ENCODE peak calls at places on chromosomes 3 and 15, in four cellular contexts. X, I, O and B are unnamed samples.

GRCh38 chr15:89119489-89120478 is 31.5 kb downstream of the ABHD2 start:
- DNase-seq in O (no peak), I (no peak), X (no peak), B (no peak)

GRCh38 chr3:98900265-98901031 is 1.0 kb downstream of the DCBLD2 start:
- DNase-seq in I (no peak), O (no peak), X (no peak), B (no peak)

GRCh38 chr15:95018888-95019545 is 787.7 kb downstream of the MCTP2 start:
- DNase-seq in O (no peak), I (no peak), X (no peak), B (no peak)

GRCh38 chr15:47565986-47566385 is 151.3 kb upstream of the SEMA6D start:
- DNase-seq in O (no peak), I (no peak), X (no peak), B (no peak)

GRCh38 chr3:73070675-73071575 is 9.5 kb downstream of the EBLN2 start:
- DNase-seq in X (no peak), O (no peak), I (no peak), B (no peak)

GRCh38 chr3:49244589-49245205 is 32.3 kb downstream of the C3orf62 start:
- DNase-seq in O (no peak), X (no peak), I (no peak), B (no peak)

GRCh38 chr3:156628095-156628690 is 46.2 kb upstream of the TIPARP start:
- DNase-seq in I (no peak), O (no peak), X (no peak), B (no peak)

GRCh38 chr3:58573638-58574037 is 3.6 kb downstream of the FAM107A start:
- DNase-seq in O (no peak), I (no peak), X (no peak), B (no peak)

GRCh38 chr3:116140100-116140689 is 305.1 kb downstream of the LSAMP start:
- DNase-seq in X (no peak), I (no peak), O (no peak), B (no peak)

GRCh38 chr3:142003291-142003690 is 126.8 kb downstream of the ATP1B3 start:
- DNase-seq in I (no peak), X (no peak), O (no peak), B (no peak)

GRCh38 chr15:82539690-82540054 is 585 bp downstream of the RPS17 start:
- DNase-seq in I (no peak), O (no peak), X (no peak), B (no peak)

GRCh38 chr3:157819826-157820517 is 286.2 kb downstream of the SHOX2 start:
- DNase-seq in I (no peak), X (no peak), O (no peak), B (no peak)

GRCh38 chr3:107574650-107575049 is 51.9 kb downstream of the BBX start:
- DNase-seq in X (no peak), O (no peak), I (no peak), B (no peak)

GRCh38 chr15:39127925-39128617 is 452.8 kb upstream of the THBS1 start:
- DNase-seq in I (no peak), O (no peak), X (no peak), B (no peak)

GRCh38 chr3:168288511-168289268 is 193.0 kb upstream of the GOLIM4 start:
- DNase-seq in I (no peak), O (no peak), X (no peak), B (no peak)

GRCh38 chr15:40936234-40936708 is 7.1 kb downstream of the DLL4 start:
- DNase-seq in I (no peak), O (no peak), X (no peak), B (no peak)

GRCh38 chr15:40938530-40938870 is 9.4 kb downstream of the DLL4 start:
- DNase-seq in I (no peak), X (no peak), O (no peak), B (no peak)

GRCh38 chr15:40936709-40937666 is 7.8 kb downstream of the DLL4 start:
- DNase-seq in X (no peak), O (no peak), I (no peak), B (no peak)

GRCh38 chr15:40939909-40940801 is 11.0 kb downstream of the DLL4 start:
- DNase-seq in I (no peak), X (no peak), O (no peak), B (no peak)

DNA sequence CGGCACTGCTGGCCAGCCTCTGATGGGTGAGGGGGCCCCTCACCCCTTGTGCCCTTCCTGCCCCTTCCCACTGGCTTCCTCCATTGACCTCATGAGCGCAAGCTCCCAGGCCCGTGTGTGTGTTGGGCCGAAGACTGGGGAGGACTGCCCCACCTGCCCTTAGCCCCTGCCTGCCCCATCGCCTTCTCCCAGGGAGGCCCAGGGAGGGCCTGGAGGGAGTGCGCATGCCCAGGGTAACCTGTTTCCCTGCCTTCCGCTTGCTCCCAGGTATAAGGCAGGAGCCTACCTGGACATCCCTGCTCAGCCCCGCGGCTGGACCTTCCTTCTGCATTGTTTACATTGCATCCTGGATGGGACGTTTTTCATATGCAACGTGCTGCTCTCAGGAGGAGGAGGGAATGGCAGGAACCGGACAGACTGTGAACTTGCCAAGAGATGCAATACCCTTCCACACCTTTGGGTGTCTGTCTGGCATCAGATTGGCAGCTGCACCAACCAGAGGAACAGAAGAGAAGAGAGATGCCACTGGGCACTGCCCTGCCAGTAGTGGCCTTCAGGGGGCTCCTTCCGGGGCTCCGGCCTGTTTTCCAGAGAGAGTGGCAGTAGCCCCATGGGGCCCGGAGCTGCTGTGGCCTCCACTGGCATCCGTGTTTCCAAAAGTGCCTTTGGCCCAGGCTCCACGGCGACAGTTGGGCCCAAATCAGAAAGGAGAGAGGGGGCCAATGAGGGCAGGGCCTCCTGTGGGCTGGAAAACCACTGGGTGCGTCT is 8.8 kb downstream of the DLL4 start:
- DNase-seq in I (no peak), O (no peak), X (no peak), B (no peak)
- TF ChIP-seq CTCF in I (no peak), O (no peak), X (no peak), B (no peak)

GRCh38 chr3:70065666-70066253 is 66.2 kb downstream of the SAMMSON start:
- DNase-seq in O (no peak), X (no peak), I (peak; percentile 37), B (no peak)
- TF ChIP-seq CTCF in O (no peak), X (no peak), I (no peak), B (no peak)

DNA sequence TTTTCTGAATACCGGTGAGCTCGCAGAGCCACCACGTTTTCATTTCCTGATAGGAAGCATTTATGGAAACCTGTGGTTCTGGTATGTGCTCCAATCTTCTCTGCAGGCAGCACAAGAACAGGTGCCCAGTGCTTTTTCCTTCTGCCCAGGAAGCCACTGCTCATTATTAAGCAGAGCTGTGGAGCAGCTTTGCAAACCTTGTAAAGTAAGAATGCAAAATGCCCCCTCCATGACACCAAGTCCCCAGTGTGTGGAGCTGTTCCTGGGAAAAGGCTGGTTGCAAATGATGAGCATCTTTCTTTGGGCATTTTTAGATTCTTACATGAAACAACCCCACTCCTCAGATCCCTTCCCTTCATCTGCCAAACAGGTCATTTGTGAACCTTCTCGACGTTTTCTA is 65.7 kb upstream of the MRPL3 start:
- DNase-seq in I (peak; percentile 19), O (no peak), X (no peak), B (no peak)
- TF ChIP-seq CTCF in I (no peak), O (no peak), X (no peak), B (no peak)

GRCh38 chr3:170054204-170054603 is 16.4 kb downstream of the GPR160 start:
- DNase-seq in X (no peak), O (no peak), I (no peak), B (no peak)
- TF ChIP-seq CTCF in X (no peak), O (no peak), I (no peak), B (no peak)

DNA sequence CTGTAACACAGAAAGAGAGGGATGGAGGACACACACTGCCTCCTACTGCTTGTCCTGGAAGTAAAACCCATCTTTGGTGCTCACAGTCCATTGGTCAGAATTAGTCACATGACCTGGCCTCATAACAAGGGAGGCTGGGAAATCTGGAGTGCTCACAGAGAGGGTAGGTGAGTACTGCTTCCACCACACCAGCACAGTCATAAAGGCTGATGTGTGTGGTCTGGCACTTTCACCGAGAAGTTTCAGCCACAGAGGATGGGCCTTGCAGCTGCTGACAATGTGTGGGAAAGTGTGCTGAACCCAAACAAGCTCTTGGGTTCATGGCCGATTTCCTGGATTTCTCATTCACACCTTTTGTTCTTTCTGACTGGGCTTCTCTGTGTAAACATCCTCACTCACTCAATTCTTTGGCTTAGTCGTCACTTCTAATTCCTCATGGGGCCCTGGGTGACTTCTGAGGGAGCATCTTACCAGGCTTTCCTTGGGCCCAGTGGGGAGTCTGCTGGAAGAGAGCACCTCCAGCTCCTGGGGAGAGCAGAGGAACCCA is 100.7 kb downstream of the ASB7 start:
- DNase-seq in O (no peak), I (no peak), X (no peak), B (no peak)
- TF ChIP-seq CTCF in O (no peak), I (no peak), X (no peak), B (no peak)